ENCODE peak calls at places on chromosomes 3 and 15, in seven cellular contexts. One of them, this sample, is unnamed.

GRCh38 chr3:115397433-115397832 is 225.9 kb upstream of the GAP43 start:
- DNase-seq in Calu3: no peak
- DNase-seq in NCI-H1092: no peak
- DNase-seq in B cell: no peak
- DNase-seq in fibroblast of mammary gland: peak
- DNase-seq in NCI-H1048: no peak
- DNase-seq in AG08396: no peak
- DNase-seq in this sample: no peak

GRCh38 chr3:11930084-11930483 is 74.1 kb upstream of the SYN2 start:
- DNase-seq in NCI-H1092: no peak
- DNase-seq in Calu3: no peak
- DNase-seq in B cell: no peak
- DNase-seq in NCI-H1048: no peak
- DNase-seq in AG08396: no peak
- DNase-seq in fibroblast of mammary gland: no peak
- DNase-seq in this sample: no peak

GRCh38 chr3:174287601-174288180 is 571.4 kb upstream of the NAALADL2 start:
- DNase-seq in NCI-H1092: no peak
- DNase-seq in Calu3: no peak
- DNase-seq in AG08396: no peak
- DNase-seq in NCI-H1048: no peak
- DNase-seq in B cell: no peak
- DNase-seq in fibroblast of mammary gland: peak
- DNase-seq in this sample: no peak

GRCh38 chr3:46551615-46552014 is 14.5 kb downstream of the LRRC2 start:
- DNase-seq in B cell: no peak
- DNase-seq in Calu3: no peak
- DNase-seq in NCI-H1092: no peak
- DNase-seq in fibroblast of mammary gland: no peak
- DNase-seq in AG08396: no peak
- DNase-seq in NCI-H1048: no peak
- DNase-seq in this sample: no peak

GRCh38 chr15:36175181-36175750 is 404.2 kb upstream of the CDIN1 start:
- DNase-seq in fibroblast of mammary gland: no peak
- DNase-seq in B cell: no peak
- DNase-seq in Calu3: no peak
- DNase-seq in NCI-H1092: no peak
- DNase-seq in NCI-H1048: no peak
- DNase-seq in AG08396: no peak
- DNase-seq in this sample: no peak

GRCh38 chr15:67085818-67086649 is 20.6 kb downstream of the SMAD3 start:
- DNase-seq in fibroblast of mammary gland: peak
- DNase-seq in AG08396: peak
- DNase-seq in B cell: peak
- DNase-seq in NCI-H1048: no peak
- DNase-seq in NCI-H1092: no peak
- DNase-seq in Calu3: no peak
- DNase-seq in this sample: no peak

GRCh38 chr15:84842781-84843180 is 25.6 kb downstream of the ALPK3 start:
- DNase-seq in fibroblast of mammary gland: no peak
- DNase-seq in NCI-H1092: no peak
- DNase-seq in Calu3: no peak
- DNase-seq in NCI-H1048: no peak
- DNase-seq in B cell: no peak
- DNase-seq in AG08396: no peak
- DNase-seq in this sample: no peak

GRCh38 chr3:152621967-152622812 is 212.7 kb upstream of the P2RY1 start:
- DNase-seq in Calu3: no peak
- DNase-seq in NCI-H1092: no peak
- DNase-seq in AG08396: no peak
- DNase-seq in B cell: no peak
- DNase-seq in NCI-H1048: no peak
- DNase-seq in fibroblast of mammary gland: no peak
- DNase-seq in this sample: no peak

GRCh38 chr15:26200427-26200826 is 337.3 kb upstream of the ATP10A start:
- DNase-seq in NCI-H1092: no peak
- DNase-seq in NCI-H1048: no peak
- DNase-seq in fibroblast of mammary gland: no peak
- DNase-seq in B cell: no peak
- DNase-seq in AG08396: no peak
- DNase-seq in Calu3: no peak
- DNase-seq in this sample: no peak

GRCh38 chr15:39543651-39544050 is 37.2 kb upstream of the THBS1 start:
- DNase-seq in NCI-H1092: no peak
- DNase-seq in B cell: no peak
- DNase-seq in Calu3: no peak
- DNase-seq in fibroblast of mammary gland: peak
- DNase-seq in NCI-H1048: no peak
- DNase-seq in AG08396: no peak
- DNase-seq in this sample: peak